ENCODE peak calls at places on chromosome 14, in seven cellular contexts. U is ecto neural progenitor cell; V is A172; G is brain microvascular endothelial cell; L is stimulated activated CD4-positive, alpha-beta T cell treated with anti-CD3 and anti-CD28 coated beads, Interleukin-2, amount 100 ng/mL, for 48 hours; P is CD4-positive, alpha-beta T cell; E is ovary. X is an unnamed sample.

GRCh38 chr14:93269341-93270068 is 62.4 kb downstream of the UBR7 start:
- DNase-seq in L (no peak), E (no peak), P (no peak), U (no peak), V (peak), G (peak), X (peak)

GRCh38 chr14:59570122-59570521 is 6.5 kb downstream of the CCDC175 start:
- DNase-seq in U (no peak), V (no peak), L (no peak), E (no peak), P (no peak), G (no peak), X (no peak)

GRCh38 chr14:68596211-68596610 is 196.7 kb downstream of the ZFP36L1 start:
- DNase-seq in P (no peak), G (no peak), E (no peak), U (no peak), V (no peak), L (no peak), X (no peak)

GRCh38 chr14:34926552-34926951 is 51.4 kb upstream of the BAZ1A start:
- DNase-seq in U (no peak), V (no peak), E (no peak), L (no peak), G (no peak), P (no peak), X (no peak)

GRCh38 chr14:34766611-34767010 is 52.2 kb upstream of the CFL2 start:
- DNase-seq in P (no peak), V (no peak), U (no peak), L (no peak), G (no peak), E (no peak), X (peak)

GRCh38 chr14:23057757-23058653 is 685 bp upstream of the CDH24 start:
- DNase-seq in U (peak), P (peak), V (peak), E (peak), G (peak), L (peak), X (peak)

GRCh38 chr14:95922080-95922479 is 45.4 kb downstream of the TUNAR start:
- DNase-seq in P (no peak), U (no peak), V (peak), L (no peak), E (no peak), G (no peak), X (no peak)

GRCh38 chr14:80428171-80428570 is 216.9 kb upstream of the DIO2 start:
- DNase-seq in P (no peak), E (no peak), G (no peak), L (no peak), V (no peak), U (no peak), X (no peak)

GRCh38 chr14:57189070-57189469 is 79.6 kb downstream of the EXOC5 start:
- DNase-seq in G (no peak), E (no peak), L (no peak), P (no peak), U (no peak), V (peak), X (peak)

GRCh38 chr14:52649511-52649910 is 45.8 kb downstream of the ERO1A start:
- DNase-seq in L (no peak), E (no peak), P (no peak), U (no peak), V (no peak), G (no peak), X (no peak)

GRCh38 chr14:68633131-68633991 is 159.5 kb downstream of the ZFP36L1 start:
- DNase-seq in L (no peak), E (no peak), G (no peak), V (no peak), U (peak), P (no peak), X (no peak)

GRCh38 chr14:94685166-94685581 is 73.0 kb downstream of the SERPINA3 start:
- DNase-seq in L (no peak), P (no peak), U (no peak), V (no peak), G (no peak), E (no peak), X (no peak)